ENCODE peak calls at places on chromosome 16, in six cellular contexts. G is HepG2, B is GM12891, L is K562, P is GM12878, I is H1. D is an unnamed sample.

GRCh38 chr16:56632160-56632847 is at the start of gene MT1M:
- DNase-seq in G (no peak), B (no peak), L (no peak), P (no peak), I (no peak), D (no peak)

GRCh38 chr16:48272837-48273421 is 25.6 kb upstream of the ABCC11 start:
- DNase-seq in G (no peak), B (no peak), L (no peak), P (no peak), I (no peak), D (no peak)

GRCh38 chr16:86702824-86703588 is 124.7 kb downstream of the FOXL1 start:
- DNase-seq in G (no peak), B (no peak), L (no peak), P (peak), I (no peak), D (no peak)

GRCh38 chr16:83338138-83338537 is 469.6 kb upstream of the HSBP1 start:
- DNase-seq in G (no peak), B (no peak), L (no peak), P (no peak), I (no peak), D (no peak)

GRCh38 chr16:2250652-2251280 is 621 bp downstream of the ECI1 start:
- DNase-seq in G (no peak), B (no peak), L (no peak), P (no peak), I (no peak), D (no peak)

GRCh38 chr16:72125635-72126428 is 32.2 kb downstream of the DHX38 start:
- DNase-seq in G (no peak), B (no peak), L (no peak), P (no peak), I (no peak), D (no peak)

GRCh38 chr16:60367739-60368138 is 1633.6 kb upstream of the GOT2 start:
- DNase-seq in G (no peak), B (no peak), L (no peak), P (no peak), I (no peak), D (no peak)

GRCh38 chr16:2166263-2167080 is 10.9 kb downstream of the TRAF7 start:
- DNase-seq in G (no peak), B (no peak), L (no peak), P (no peak), I (no peak), D (no peak)

GRCh38 chr16:648071-648785 is 937 bp upstream of the WDR90 start:
- DNase-seq in G (peak), B (peak), L (no peak), P (no peak), I (no peak), D (peak)

GRCh38 chr16:64864232-64864803 is 257.5 kb downstream of the CDH11 start:
- DNase-seq in G (no peak), B (no peak), L (no peak), P (no peak), I (no peak), D (no peak)

GRCh38 chr16:71919033-71919432 is 23.7 kb downstream of the IST1 start:
- DNase-seq in G (no peak), B (no peak), L (no peak), P (no peak), I (no peak), D (no peak)

GRCh38 chr16:81280393-81280792 is 34.4 kb upstream of the GAN start:
- DNase-seq in G (no peak), B (no peak), L (no peak), P (no peak), I (no peak), D (no peak)

GRCh38 chr16:1800703-1801102 is 7.2 kb upstream of the IGFALS start:
- DNase-seq in G (no peak), B (no peak), L (no peak), P (no peak), I (no peak), D (no peak)

GRCh38 chr16:56972898-56973689 is 11.3 kb downstream of the CETP start:
- DNase-seq in G (peak), B (no peak), L (no peak), P (no peak), I (no peak), D (no peak)

GRCh38 chr16:80142276-80142675 is 398.5 kb upstream of the DYNLRB2 start:
- DNase-seq in G (no peak), B (no peak), L (no peak), P (no peak), I (no peak), D (no peak)

GRCh38 chr16:23337836-23338550 is 35.9 kb downstream of the SCNN1B start:
- DNase-seq in G (no peak), B (no peak), L (no peak), P (no peak), I (no peak), D (no peak)

GRCh38 chr16:75591001-75591852 is 25.0 kb downstream of the GABARAPL2 start:
- DNase-seq in G (no peak), B (no peak), L (peak), P (no peak), I (no peak), D (no peak)

GRCh38 chr16:399278-400019 is 2.2 kb upstream of the DECR2 start:
- DNase-seq in G (no peak), B (no peak), L (no peak), P (no peak), I (no peak), D (no peak)

GRCh38 chr16:29662000-29662728 is 883 bp upstream of the SPN start:
- DNase-seq in G (no peak), B (no peak), L (no peak), P (peak), I (no peak), D (no peak)

GRCh38 chr16:29664133-29664912 is 1.3 kb downstream of the SPN start:
- DNase-seq in G (no peak), B (no peak), L (peak), P (no peak), I (no peak), D (no peak)

GRCh38 chr16:29662729-29663019 is 373 bp upstream of the SPN start:
- DNase-seq in G (no peak), B (no peak), L (peak), P (peak), I (no peak), D (peak)

GRCh38 chr16:29663829-29664132 is 734 bp downstream of the SPN start:
- DNase-seq in G (no peak), B (no peak), L (no peak), P (no peak), I (no peak), D (no peak)

GRCh38 chr16:29663020-29663828 is at the start of gene SPN:
- DNase-seq in G (no peak), B (no peak), L (peak), P (no peak), I (no peak), D (peak)
- TF ChIP-seq POLR2AphosphoS5 in G (no peak), B (peak), L (peak), P (peak), I (no peak), D (peak)

GRCh38 chr16:85481738-85482137 is 131.4 kb upstream of the GSE1 start:
- DNase-seq in G (no peak), B (no peak), L (no peak), P (no peak), I (no peak), D (no peak)
- TF ChIP-seq TAF1 in G (no peak), B (no peak), L (no peak), P (no peak), I (no peak), D (no peak)

DNA sequence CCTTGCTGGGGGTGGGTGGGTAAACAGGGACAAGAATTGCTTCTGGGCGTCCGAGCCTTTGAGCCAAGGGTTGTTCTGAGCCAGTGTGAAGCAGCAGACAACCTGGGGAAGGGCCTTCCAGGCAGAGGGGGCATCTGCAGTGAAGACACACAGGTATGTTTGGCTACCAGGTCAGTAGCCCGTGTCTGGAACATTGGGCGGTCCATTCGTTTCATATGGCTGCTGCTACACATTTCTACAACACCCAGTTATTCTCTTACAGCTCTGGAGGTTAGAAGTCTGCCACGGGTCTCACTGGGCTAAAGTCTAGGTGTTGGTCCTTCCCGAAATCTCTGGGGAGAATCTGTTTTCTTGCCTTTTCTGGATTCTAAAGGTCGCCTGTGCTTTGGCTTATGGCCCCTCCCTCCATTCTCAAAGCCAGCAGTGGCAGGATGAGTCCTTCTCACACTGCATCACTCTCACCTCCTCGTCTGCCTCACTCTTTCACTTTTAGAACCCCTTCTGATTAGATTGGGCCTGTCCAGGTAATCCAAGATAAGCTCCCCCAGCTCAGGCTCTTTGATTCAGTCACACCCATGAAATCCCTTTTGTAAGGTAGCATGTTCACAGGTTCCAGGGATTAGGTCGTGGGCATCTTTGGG is 136.1 kb downstream of the CLEC16A start:
- DNase-seq in G (no peak), B (no peak), L (no peak), P (no peak), I (no peak), D (no peak)
- TF ChIP-seq POLR2A in G (no peak), B (no peak), L (no peak), P (no peak), I (no peak), D (no peak)

GRCh38 chr16:28130099-28131088 is 66.9 kb upstream of the GSG1L start:
- DNase-seq in G (no peak), B (no peak), L (no peak), P (no peak), I (no peak), D (no peak)
- TF ChIP-seq POLR2AphosphoS5 in G (no peak), B (no peak), L (no peak), P (no peak), I (no peak), D (no peak)

DNA sequence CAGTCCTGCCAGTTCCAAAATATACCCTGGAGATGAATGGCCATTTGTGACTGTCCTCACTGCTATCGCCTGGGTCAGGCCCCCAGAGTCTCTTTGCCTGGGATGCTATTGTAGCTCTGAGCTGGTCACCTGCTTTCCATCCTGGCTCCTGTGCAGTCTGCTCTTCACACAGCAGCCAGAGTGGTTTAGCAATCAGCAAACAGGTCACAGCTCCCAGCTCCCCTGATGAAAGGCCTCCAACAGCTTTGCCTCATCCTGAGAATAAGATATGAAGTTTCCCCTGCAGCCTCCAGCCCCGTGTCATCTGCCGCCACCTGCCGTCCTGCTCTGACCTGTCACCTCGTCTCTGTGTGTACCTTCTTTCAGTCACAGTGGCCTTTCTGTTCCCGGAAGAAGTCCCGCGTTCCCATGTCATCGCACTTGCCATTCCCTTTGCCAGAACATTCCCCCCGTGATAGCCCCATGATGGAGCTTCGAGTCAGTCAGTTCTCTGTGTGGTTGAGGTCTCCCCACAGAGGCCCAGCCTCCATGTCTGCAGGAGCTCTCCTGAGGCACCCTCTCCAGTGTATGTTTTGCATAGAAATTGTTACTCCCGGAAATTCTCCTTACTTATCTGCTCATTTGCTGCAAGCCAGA is 281.5 kb downstream of the SNX29 start:
- DNase-seq in G (peak), B (no peak), L (peak), P (no peak), I (no peak), D (no peak)
- TF ChIP-seq TAF1 in G (no peak), B (no peak), L (no peak), P (no peak), I (no peak), D (no peak)

GRCh38 chr16:11347831-11348230 is 2.6 kb downstream of the RMI2 start:
- DNase-seq in G (no peak), B (no peak), L (no peak), P (no peak), I (no peak), D (no peak)

GRCh38 chr16:11342021-11342855 is 3.0 kb upstream of the RMI2 start:
- DNase-seq in G (no peak), B (no peak), L (no peak), P (no peak), I (no peak), D (no peak)

GRCh38 chr16:11348737-11349598 is 3.7 kb downstream of the RMI2 start:
- DNase-seq in G (no peak), B (no peak), L (no peak), P (no peak), I (no peak), D (no peak)

GRCh38 chr16:11346700-11347319 is 1.6 kb downstream of the RMI2 start:
- DNase-seq in G (no peak), B (no peak), L (no peak), P (no peak), I (no peak), D (no peak)

GRCh38 chr16:11345040-11345862 is at the start of gene RMI2:
- DNase-seq in G (peak), B (peak), L (peak), P (peak), I (peak), D (peak)
- TF ChIP-seq POLR2A in G (peak), B (no peak), L (peak), P (peak), I (peak), D (peak)

DNA sequence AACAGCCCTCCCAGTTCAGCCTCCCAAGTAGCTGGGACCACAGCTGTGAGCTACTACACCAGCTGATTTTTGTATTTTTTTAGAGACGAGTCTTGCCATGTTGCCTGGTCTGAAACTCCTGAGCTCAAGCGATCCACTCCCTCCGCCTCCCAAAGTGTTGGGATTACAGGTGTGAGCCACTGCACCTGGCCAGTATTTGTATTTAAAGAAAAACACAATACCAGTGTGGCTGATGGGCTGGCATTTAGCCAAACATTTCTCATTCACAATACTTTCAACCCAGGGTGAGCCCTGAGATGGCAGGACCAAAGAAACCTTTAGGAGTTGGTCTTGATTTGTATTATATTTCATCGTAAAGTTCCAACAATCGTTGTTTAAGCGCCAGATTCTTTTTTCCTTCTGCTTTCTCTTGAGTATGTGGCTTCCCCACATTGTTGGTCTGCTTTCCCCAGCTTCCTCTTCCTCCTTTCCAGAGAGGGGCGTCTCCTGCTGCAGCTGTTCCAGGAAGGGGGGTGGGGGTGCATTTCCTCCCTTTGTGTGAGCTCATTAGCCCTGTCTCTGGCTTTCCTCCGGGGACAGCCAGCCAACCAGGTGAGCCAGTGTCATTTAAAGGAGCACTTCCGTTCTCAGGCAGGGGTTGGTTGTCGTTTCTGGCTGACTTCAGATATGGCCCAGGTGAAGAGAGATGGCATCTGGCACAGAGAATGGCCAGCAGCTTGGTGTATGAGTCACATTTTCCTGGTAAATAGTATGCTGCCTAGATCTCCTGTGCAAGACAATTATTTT is 79.9 kb downstream of the GPRC5B start:
- DNase-seq in G (no peak), B (no peak), L (no peak), P (no peak), I (peak), D (no peak)
- TF ChIP-seq POLR2AphosphoS5 in G (no peak), B (no peak), L (no peak), P (no peak), I (no peak), D (no peak)

GRCh38 chr16:4390266-4391260 is 18.9 kb downstream of the VASN start:
- DNase-seq in G (no peak), B (no peak), L (no peak), P (no peak), I (no peak), D (no peak)
- TF ChIP-seq TAF1 in G (no peak), B (no peak), L (no peak), P (no peak), I (no peak), D (no peak)

GRCh38 chr16:74305978-74306784 is 9.6 kb downstream of the PSMD7 start:
- DNase-seq in G (no peak), B (no peak), L (peak), P (no peak), I (no peak), D (no peak)
- TF ChIP-seq POLR2A in G (no peak), B (no peak), L (peak), P (peak), I (no peak), D (no peak)

DNA sequence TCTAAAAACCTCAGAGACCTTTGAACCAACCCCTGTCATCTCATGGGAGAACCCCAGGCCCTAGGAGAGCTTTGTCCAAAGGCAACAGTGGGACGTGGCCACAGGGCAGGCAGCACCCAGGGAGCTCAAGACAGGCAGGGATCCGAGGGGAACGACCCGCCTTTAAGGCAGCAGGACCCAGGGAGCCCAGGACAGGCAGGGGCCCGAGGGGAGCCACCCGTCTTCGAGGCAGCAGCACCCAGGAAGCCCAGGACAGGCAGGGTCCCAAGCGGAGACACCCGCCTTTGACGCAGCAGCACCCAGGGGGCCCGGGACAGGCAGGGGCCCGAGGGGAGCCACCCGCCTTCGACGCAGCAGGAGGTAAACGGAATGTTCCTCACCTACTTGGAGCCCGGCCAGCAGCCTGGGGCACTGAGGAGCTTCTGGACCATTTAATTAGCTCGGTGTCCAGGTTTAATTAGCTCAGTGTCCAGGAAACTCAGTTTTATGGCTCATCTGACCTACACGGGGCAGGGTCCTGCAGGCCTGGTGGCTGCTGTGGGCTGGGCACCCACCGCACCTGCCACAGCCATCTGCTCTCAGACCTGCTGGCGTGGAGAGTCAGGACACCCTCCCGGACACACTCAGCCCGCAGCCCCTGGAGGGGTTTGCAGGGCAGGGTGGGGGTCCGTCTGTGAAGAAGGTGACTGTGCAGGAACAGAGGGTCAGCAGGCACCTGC is 24.4 kb downstream of the PIEZO1 start:
- DNase-seq in G (no peak), B (no peak), L (no peak), P (no peak), I (no peak), D (no peak)
- TF ChIP-seq POLR2AphosphoS5 in G (no peak), B (no peak), L (no peak), P (no peak), I (no peak), D (no peak)

D was measured in GM12892.